ENCODE peak calls at places on chromosomes 6 and 20, in six cellular contexts. B is body of pancreas, Y is neural progenitor cell, O is HFFc6, N is H9, F is breast epithelium. S is an unnamed sample.

GRCh38 chr6:157997893-157998608 is 16.4 kb downstream of the SYNJ2 start:
- DNase-seq in B (no peak), O (no peak), F (no peak), Y (no peak), N (no peak), S (no peak)

GRCh38 chr6:19070520-19070919 is 683.4 kb downstream of the RNF144B start:
- DNase-seq in O (no peak), Y (no peak), F (no peak), N (no peak), B (no peak), S (no peak)

GRCh38 chr20:63894358-63895201 is at the start of gene DNAJC5:
- DNase-seq in O (peak; percentile 87), B (peak; percentile 97), N (peak; percentile 93), F (peak; percentile 90), Y (peak; percentile 96), S (peak; percentile 91)

GRCh38 chr20:2986466-2986865 is 57.0 kb upstream of the GNRH2 start:
- DNase-seq in Y (no peak), F (no peak), N (no peak), B (no peak), O (no peak), S (no peak)

GRCh38 chr20:38961530-38962043 is 557 bp upstream of the DHX35 start:
- DNase-seq in B (no peak), F (no peak), O (no peak), N (no peak), Y (peak; percentile 15), S (no peak)

GRCh38 chr20:11712611-11713160 is 205.0 kb upstream of the BTBD3 start:
- DNase-seq in F (no peak), N (no peak), O (no peak), B (no peak), Y (no peak), S (no peak)

GRCh38 chr20:38141889-38142494 is 23.1 kb downstream of the TGM2 start:
- DNase-seq in O (no peak), F (no peak), N (no peak), Y (no peak), B (no peak), S (no peak)

GRCh38 chr6:52286798-52287432 is 2.4 kb upstream of the MCM3 start:
- DNase-seq in O (peak; percentile 70), F (no peak), N (peak; percentile 49), B (peak; percentile 75), Y (peak; percentile 77), S (peak; percentile 79)

GRCh38 chr6:156839591-156840001 is 62.4 kb downstream of the ARID1B start:
- DNase-seq in B (peak; percentile 22), O (no peak), Y (no peak), F (no peak), N (no peak), S (no peak)

GRCh38 chr20:51562334-51563140 is 20.0 kb upstream of the NFATC2 start:
- DNase-seq in B (peak; percentile 73), O (peak; percentile 98), F (peak; percentile 84), Y (peak; percentile 83), N (peak; percentile 67), S (peak; percentile 70)

GRCh38 chr6:54802775-54803631 is 43.6 kb upstream of the FAM83B start:
- DNase-seq in N (no peak), Y (peak; percentile 4), B (no peak), O (peak; percentile 52), F (no peak), S (no peak)

GRCh38 chr6:148294059-148294458 is 48.6 kb upstream of the SASH1 start:
- DNase-seq in Y (no peak), B (no peak), O (no peak), F (no peak), N (no peak), S (no peak)

GRCh38 chr20:44211177-44212039 is 837 bp upstream of the OSER1 start:
- DNase-seq in O (peak; percentile 28), F (no peak), Y (peak; percentile 26), B (peak; percentile 60), N (no peak), S (no peak)

GRCh38 chr6:121430514-121431460 is 4.7 kb upstream of the GJA1 start:
- DNase-seq in N (no peak), O (peak; percentile 37), Y (peak; percentile 59), F (no peak), B (no peak), S (no peak)

GRCh38 chr6:86192123-86192522 is 549.4 kb upstream of the SYNCRIP start:
- DNase-seq in F (no peak), N (peak; percentile 48), Y (peak; percentile 31), B (peak; percentile 62), O (peak; percentile 1), S (no peak)

GRCh38 chr6:41331401-41332150 is 3.8 kb upstream of the NCR2 start:
- DNase-seq in F (no peak), B (no peak), Y (no peak), O (no peak), N (no peak), S (no peak)

GRCh38 chr20:19015890-19016465 is 196.5 kb upstream of the SLC24A3 start:
- DNase-seq in O (no peak), F (no peak), N (no peak), Y (no peak), B (no peak), S (no peak)

GRCh38 chr6:74182992-74183391 is 487.0 kb downstream of the CD109 start:
- DNase-seq in F (no peak), O (no peak), N (no peak), Y (no peak), B (peak; percentile 36), S (no peak)

GRCh38 chr20:54254596-54254995 is 46.7 kb downstream of the PFDN4 start:
- DNase-seq in O (no peak), N (no peak), B (no peak), F (no peak), Y (no peak), S (no peak)

GRCh38 chr6:29005183-29005885 is at the start of gene ZNF311:
- DNase-seq in B (peak; percentile 64), F (no peak), O (no peak), Y (peak; percentile 34), N (no peak), S (peak; percentile 15)

GRCh38 chr6:90297124-90297865 is 652 bp upstream of the BACH2 start:
- DNase-seq in O (no peak), F (no peak), N (peak; percentile 35), Y (peak; percentile 51), B (no peak), S (no peak)

GRCh38 chr6:42511803-42512422 is 51.9 kb upstream of the UBR2 start:
- DNase-seq in Y (no peak), O (no peak), F (no peak), B (no peak), N (no peak), S (no peak)

GRCh38 chr6:122202576-122203137 is 196.8 kb upstream of the HSF2 start:
- DNase-seq in Y (no peak), O (no peak), F (no peak), B (no peak), N (peak; percentile 40), S (no peak)

GRCh38 chr20:36086767-36087166 is 67.8 kb upstream of the EPB41L1 start:
- DNase-seq in B (no peak), F (no peak), Y (no peak), O (no peak), N (no peak), S (no peak)
- TF ChIP-seq CTCF in B (no peak), F (no peak), Y (no peak), O (no peak), N (no peak), S (no peak)

DNA sequence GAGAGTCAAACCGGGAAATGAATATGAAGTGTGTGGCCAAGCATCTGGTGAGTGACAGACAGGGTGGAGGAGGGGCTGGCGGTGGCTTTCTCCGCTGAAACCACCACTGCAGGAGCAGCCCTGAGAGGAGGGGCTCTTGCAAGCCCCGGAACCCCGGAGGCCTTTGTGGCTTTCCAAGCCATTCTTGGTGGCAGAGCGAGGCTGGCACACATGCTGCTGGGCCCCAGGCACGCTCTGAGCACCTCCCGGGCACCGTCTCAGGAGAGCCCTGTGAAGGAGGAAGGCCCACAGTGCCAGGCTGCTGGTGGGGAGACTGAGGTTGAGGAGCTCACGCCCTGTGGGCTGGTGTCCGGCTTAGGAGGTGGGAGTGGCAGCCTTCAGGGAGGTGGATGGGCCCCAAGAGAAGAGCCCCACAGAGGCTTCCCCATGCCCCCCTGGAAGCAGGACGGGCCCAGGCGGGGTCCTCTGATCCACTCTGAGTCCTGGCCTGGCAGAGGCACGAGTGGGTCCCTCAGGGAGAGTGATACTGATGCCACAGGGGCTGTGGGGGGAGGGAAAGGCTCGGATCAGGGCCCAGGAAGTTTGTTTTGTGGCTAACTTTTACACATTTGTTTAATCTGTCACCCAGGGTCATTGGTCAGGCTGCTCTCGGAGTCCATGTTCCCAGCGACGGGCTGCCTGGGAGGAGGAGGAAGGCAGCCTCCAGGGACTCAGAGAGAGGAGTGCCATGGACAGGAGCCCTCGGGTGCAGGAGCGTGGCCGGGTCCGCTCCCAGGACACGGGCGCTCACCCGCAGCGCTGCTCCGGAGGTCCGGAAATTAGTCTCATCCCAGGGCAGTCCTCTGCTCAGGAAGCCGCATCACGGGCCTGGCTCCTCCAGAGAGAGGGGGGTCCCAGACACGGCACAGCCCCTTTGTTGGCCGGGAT is 170.7 kb downstream of the ERMARD start:
- DNase-seq in F (no peak), B (no peak), O (no peak), Y (peak; percentile 56), N (no peak), S (no peak)
- TF ChIP-seq CTCF in F (no peak), B (no peak), O (no peak), Y (no peak), N (no peak), S (no peak)

DNA sequence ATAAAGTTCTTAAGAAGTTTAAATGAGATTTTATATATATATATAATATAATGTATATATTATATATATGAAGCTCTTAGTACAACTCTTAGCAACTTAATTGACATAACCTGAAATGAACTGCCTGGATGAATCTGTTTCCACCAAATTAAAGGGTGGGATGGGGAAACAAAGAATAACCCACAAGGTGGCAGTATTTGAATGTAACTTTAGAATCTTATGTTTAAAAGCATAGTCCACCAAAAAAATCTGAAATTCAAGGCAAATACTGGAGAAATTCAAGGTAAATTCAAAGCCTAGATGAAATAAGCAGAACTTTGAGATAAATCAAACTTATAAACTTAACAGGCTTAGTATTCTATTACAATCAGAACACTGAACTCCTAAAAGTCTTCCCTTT is 4.4 kb upstream of the IBTK start:
- DNase-seq in F (no peak), O (peak; percentile 57), Y (peak; percentile 70), B (no peak), N (no peak), S (no peak)
- TF ChIP-seq CTCF in F (peak; percentile 21), O (peak; percentile 82), Y (peak; percentile 74), B (peak; percentile 54), N (peak; percentile 75), S (peak; percentile 57)

GRCh38 chr6:6694368-6694780 is 105.9 kb downstream of the LY86 start:
- DNase-seq in F (no peak), B (no peak), Y (no peak), O (no peak), N (peak; percentile 75), S (no peak)
- TF ChIP-seq CTCF in F (no peak), B (no peak), Y (no peak), O (no peak), N (peak; percentile 61), S (no peak)